ENCODE peak calls at places on chromosomes 12 and 14, in seven cellular contexts. L, D, O, Q, E, B and S are unnamed samples.

GRCh38 chr12:19553177-19553576 is 113.9 kb downstream of the AEBP2 start:
- DNase-seq in L (no peak), D (no peak), O (no peak), Q (no peak), E (no peak), B (no peak), S (no peak)

GRCh38 chr12:2894961-2895360 is 4.3 kb downstream of the TULP3 start:
- DNase-seq in L (no peak), D (no peak), O (no peak), Q (no peak), E (no peak), B (no peak), S (no peak)

GRCh38 chr14:72878746-72879145 is 15.2 kb downstream of the DPF3 start:
- DNase-seq in L (no peak), D (no peak), O (no peak), Q (no peak), E (no peak), B (no peak), S (no peak)

GRCh38 chr14:81471062-81471461 is 62.6 kb downstream of the SEL1L start:
- DNase-seq in L (no peak), D (no peak), O (no peak), Q (no peak), E (no peak), B (no peak), S (no peak)

GRCh38 chr12:97022831-97023230 is 115.8 kb downstream of the NEDD1 start:
- DNase-seq in L (no peak), D (no peak), O (no peak), Q (no peak), E (no peak), B (no peak), S (no peak)

GRCh38 chr14:47678993-47679392 is 3.6 kb upstream of the MDGA2 start:
- DNase-seq in L (no peak), D (no peak), O (no peak), Q (no peak), E (no peak), B (no peak), S (no peak)

GRCh38 chr14:32077081-32078029 is at the start of gene ARHGAP5:
- DNase-seq in L (peak; percentile 53), D (no peak), O (no peak), Q (no peak), E (peak; percentile 28), B (peak; percentile 27), S (peak; percentile 77)

GRCh38 chr14:72476657-72477499 is 417.0 kb downstream of the DPF3 start:
- DNase-seq in L (no peak), D (no peak), O (no peak), Q (peak; percentile 81), E (no peak), B (no peak), S (peak; percentile 23)

GRCh38 chr12:1591543-1591942 is 2.8 kb downstream of the FBXL14 start:
- DNase-seq in L (no peak), D (no peak), O (no peak), Q (no peak), E (no peak), B (no peak), S (no peak)
- H3K4me1 ChIP-seq in L (peaks cover 66% of the 10 kb centered on the region), D (peaks cover 40% of the 10 kb centered on the region), O (no peaks in the 10 kb centered on the region), Q (peaks cover 59% of the 10 kb centered on the region), E (peaks cover 26% of the 10 kb centered on the region), B (peaks cover 49% of the 10 kb centered on the region), S (peaks cover 66% of the 10 kb centered on the region)

GRCh38 chr12:110732572-110732971 is 10.1 kb downstream of the PPP1CC start:
- DNase-seq in L (no peak), D (no peak), O (no peak), Q (no peak), E (no peak), B (no peak), S (no peak)
- H3K27ac ChIP-seq in L (no peak overlapping the region), D (no peak overlapping the region), O (peak overlapping the region; percentile 85), Q (no peak overlapping the region), E (no peak overlapping the region), B (peak overlapping the region; percentile 26), S (no peak overlapping the region)

GRCh38 chr12:122021822-122022392 is at the start of gene BCL7A:
- DNase-seq in L (peak; percentile 83), D (no peak), O (peak; percentile 71), Q (peak; percentile 79), E (peak; percentile 79), B (peak; percentile 70), S (peak; percentile 73)
- TF ChIP-seq POLR2A in L (peak; percentile 66), D (no peak), O (peak; percentile 54), Q (peak; percentile 21), E (peak; percentile 75), B (no peak), S (no peak)

DNA sequence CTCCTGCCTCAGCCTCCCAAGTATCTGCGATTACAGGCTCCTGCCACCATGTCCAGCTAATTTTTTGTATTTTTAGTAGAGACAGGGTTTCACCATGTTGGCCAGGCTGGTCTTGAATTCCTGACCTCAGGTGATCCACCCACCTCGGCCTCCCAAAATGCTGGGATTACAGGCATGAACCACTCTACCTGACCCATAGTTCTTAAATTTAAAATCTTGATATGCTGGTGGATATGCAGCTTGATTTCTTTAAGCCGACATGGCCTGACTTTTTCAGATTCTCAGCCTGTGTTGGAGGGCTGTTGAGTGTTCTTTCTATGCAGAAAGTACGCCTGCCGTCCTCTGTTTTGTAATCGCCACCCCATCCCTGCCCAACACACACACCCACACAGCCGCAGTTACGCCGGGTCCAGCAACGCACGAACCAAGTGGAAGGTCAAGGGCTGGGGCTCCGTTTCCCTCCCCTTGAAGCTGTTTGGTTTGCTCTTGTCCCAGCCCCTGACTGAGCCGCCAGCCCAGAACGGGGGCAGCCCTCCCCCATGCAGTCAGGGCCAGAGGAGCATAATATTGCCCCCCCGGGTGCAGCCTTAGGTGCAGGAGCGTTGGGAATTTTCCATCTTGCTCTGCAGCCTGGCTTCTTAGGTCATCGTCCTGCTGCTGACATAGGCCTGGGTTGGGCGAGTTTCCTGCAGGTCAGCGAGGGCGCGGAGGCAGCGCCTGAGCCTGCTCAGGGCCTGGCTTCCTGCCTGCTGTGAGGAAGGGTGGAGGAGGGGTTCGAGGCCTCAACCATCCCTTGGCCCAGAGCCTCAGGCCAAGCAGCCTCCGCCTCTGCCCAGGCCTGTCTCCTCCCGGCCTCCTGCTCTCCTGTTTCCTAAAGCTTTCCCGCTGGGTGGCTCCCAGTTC is 44.2 kb downstream of the PSMA6 start:
- DNase-seq in L (peak; percentile 95), D (peak; percentile 56), O (peak; percentile 96), Q (peak; percentile 98), E (peak; percentile 78), B (peak; percentile 94), S (peak; percentile 95)
- H3K4me1 ChIP-seq in L (peaks cover 74% of the 10 kb centered on the region), D (peaks cover 93% of the 10 kb centered on the region), O (peaks cover 9% of the 10 kb centered on the region), Q (peaks cover 84% of the 10 kb centered on the region), E (peaks cover 63% of the 10 kb centered on the region), B (peaks cover 91% of the 10 kb centered on the region), S (peaks cover 82% of the 10 kb centered on the region)

DNA sequence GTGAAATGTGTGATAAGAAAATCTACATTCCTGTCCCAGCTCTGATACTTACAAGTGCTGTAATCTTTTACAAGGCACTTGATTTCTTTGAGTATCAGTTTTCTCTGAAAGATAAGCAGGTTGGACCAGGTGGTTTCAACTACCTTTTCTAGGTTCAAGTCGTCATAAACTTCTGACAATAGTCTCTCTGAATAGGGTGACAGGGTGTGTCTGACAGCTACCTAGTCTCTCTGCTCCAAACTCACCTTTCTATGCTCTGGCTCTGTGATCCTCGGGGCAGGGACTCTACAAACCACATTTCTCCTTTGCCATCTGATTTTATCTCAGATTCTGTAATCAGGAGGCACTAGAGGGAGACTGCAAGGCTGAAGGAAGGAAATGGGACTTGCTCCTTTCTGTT is 137.7 kb upstream of the SYT1 start:
- DNase-seq in L (no peak), D (no peak), O (no peak), Q (no peak), E (no peak), B (no peak), S (no peak)
- H3K27ac ChIP-seq in L (no peak overlapping the region), D (no peak overlapping the region), O (no peak overlapping the region), Q (no peak overlapping the region), E (no peak overlapping the region), B (no peak overlapping the region), S (no peak overlapping the region)

GRCh38 chr12:71941174-71941573 is 2.5 kb downstream of the TPH2 start:
- DNase-seq in L (no peak), D (no peak), O (no peak), Q (no peak), E (no peak), B (no peak), S (no peak)
- TF ChIP-seq POLR2A in L (no peak), D (no peak), O (no peak), Q (no peak), E (no peak), B (no peak), S (no peak)

GRCh38 chr14:74568380-74568649 is 43.7 kb downstream of the LTBP2 start:
- DNase-seq in L (no peak), D (no peak), O (no peak), Q (no peak), E (no peak), B (no peak), S (no peak)

GRCh38 chr14:74568896-74569295 is 43.1 kb downstream of the LTBP2 start:
- DNase-seq in L (no peak), D (no peak), O (no peak), Q (peak; percentile 67), E (no peak), B (no peak), S (peak; percentile 51)

GRCh38 chr14:74566174-74567125 is 45.6 kb downstream of the LTBP2 start:
- DNase-seq in L (no peak), D (no peak), O (no peak), Q (no peak), E (no peak), B (no peak), S (peak; percentile 34)

GRCh38 chr14:74567646-74568379 is 44.2 kb downstream of the LTBP2 start:
- DNase-seq in L (no peak), D (no peak), O (no peak), Q (no peak), E (no peak), B (no peak), S (peak; percentile 21)

GRCh38 chr14:74567219-74567618 is 44.8 kb downstream of the LTBP2 start:
- DNase-seq in L (no peak), D (no peak), O (no peak), Q (no peak), E (no peak), B (no peak), S (no peak)
- H3K4me1 ChIP-seq in L (no peaks in the 10 kb centered on the region), D (peaks cover 72% of the 10 kb centered on the region), O (no peaks in the 10 kb centered on the region), Q (peaks cover 86% of the 10 kb centered on the region), E (no peaks in the 10 kb centered on the region), B (peaks cover 18% of the 10 kb centered on the region), S (peaks cover 17% of the 10 kb centered on the region)

GRCh38 chr14:33590891-33591630 is 359.8 kb downstream of the EGLN3 start:
- DNase-seq in L (no peak), D (no peak), O (no peak), Q (no peak), E (no peak), B (no peak), S (no peak)
- H3K27ac ChIP-seq in L (no peak overlapping the region), D (no peak overlapping the region), O (no peak overlapping the region), Q (no peak overlapping the region), E (no peak overlapping the region), B (no peak overlapping the region), S (no peak overlapping the region)